ENCODE peak calls at places on chromosomes 6 and 20, in nine cellular contexts. M, Y, A, O, W, G, B, R and V are unnamed samples.

GRCh38 chr20:62219992-62220665 is at the start of gene HRH3:
- DNase-seq in M (no peak), Y (no peak), A (no peak), O (no peak), W (peak; percentile 68), G (peak; percentile 56), B (no peak), R (no peak), V (no peak)

GRCh38 chr6:128018821-128019220 is 118.0 kb upstream of the THEMIS start:
- DNase-seq in M (no peak), Y (no peak), A (no peak), O (no peak), W (no peak), G (no peak), B (no peak), R (no peak), V (no peak)

GRCh38 chr6:151330130-151330715 is 61.1 kb downstream of the ZBTB2 start:
- DNase-seq in M (no peak), Y (no peak), A (peak; percentile 27), O (no peak), W (no peak), G (no peak), B (no peak), R (no peak), V (no peak)

GRCh38 chr6:106477790-106478189 is 117.3 kb downstream of the CRYBG1 start:
- DNase-seq in M (no peak), Y (no peak), A (no peak), O (no peak), W (no peak), G (no peak), B (no peak), R (no peak), V (no peak)

GRCh38 chr6:227812-228338 is 64.4 kb upstream of the DUSP22 start:
- DNase-seq in M (no peak), Y (no peak), A (no peak), O (no peak), W (no peak), G (no peak), B (no peak), R (no peak), V (no peak)

GRCh38 chr6:71250050-71250689 is 38.4 kb upstream of the OGFRL1 start:
- DNase-seq in M (peak; percentile 78), Y (peak; percentile 25), A (peak; percentile 74), O (no peak), W (no peak), G (no peak), B (no peak), R (no peak), V (no peak)

GRCh38 chr6:156942266-156942665 is 165.1 kb downstream of the ARID1B start:
- DNase-seq in M (no peak), Y (no peak), A (no peak), O (no peak), W (no peak), G (peak; percentile 27), B (no peak), R (no peak), V (no peak)

GRCh38 chr6:167211870-167212715 is 54.3 kb upstream of the GPR31 start:
- DNase-seq in M (no peak), Y (no peak), A (no peak), O (no peak), W (no peak), G (no peak), B (no peak), R (no peak), V (no peak)

GRCh38 chr20:20491110-20491783 is 123.3 kb downstream of the INSM1 start:
- DNase-seq in M (peak; percentile 21), Y (no peak), A (peak; percentile 28), O (no peak), W (no peak), G (no peak), B (no peak), R (no peak), V (no peak)